ENCODE peak calls at places on chromosomes 5 and 9, in four cellular contexts. T, V, C and W are unnamed samples.

GRCh38 chr5:68187268-68188055 is 28.1 kb upstream of the PIK3R1 start:
- DNase-seq in V (peak; percentile 95), T (peak; percentile 88), C (no peak), W (no peak)

GRCh38 chr5:120624021-120624563 is 160.0 kb downstream of the PRR16 start:
- DNase-seq in C (no peak), T (no peak), V (no peak), W (no peak)

GRCh38 chr9:93156475-93157008 is 22.5 kb upstream of the NINJ1 start:
- DNase-seq in V (no peak), T (no peak), C (no peak), W (no peak)

GRCh38 chr5:154199671-154200220 is 9.2 kb downstream of the GALNT10 start:
- DNase-seq in C (no peak), V (no peak), T (no peak), W (no peak)

GRCh38 chr9:136021171-136021890 is 60.2 kb upstream of the UBAC1 start:
- DNase-seq in C (no peak), T (no peak), V (no peak), W (no peak)

GRCh38 chr5:60374409-60374808 is 325.6 kb downstream of the DEPDC1B start:
- DNase-seq in C (no peak), T (no peak), V (no peak), W (no peak)

GRCh38 chr9:107249665-107250285 is 33.3 kb upstream of the RAD23B start:
- DNase-seq in C (no peak), T (no peak), V (no peak), W (no peak)

GRCh38 chr5:167920589-167920988 is 370.9 kb upstream of the WWC1 start:
- DNase-seq in T (no peak), V (no peak), C (no peak), W (no peak)

GRCh38 chr9:107636596-107637405 is 147.2 kb upstream of the KLF4 start:
- DNase-seq in T (no peak), C (no peak), V (no peak), W (no peak)